ENCODE peak calls at places on chromosomes 12 and 14, in four cellular contexts. M is astrocyte, U is BJ, O is endodermal cell. T is an unnamed sample. For H3K27me3, the result is how much of the 10 kb centered on the place peaks cover.

GRCh38 chr12:110199360-110200123 is 75.4 kb downstream of the IFT81 start:
- DNase-seq in M (peak), U (no peak), O (peak), T (no peak)

GRCh38 chr12:76250256-76250655 is 98.0 kb downstream of the BBS10 start:
- DNase-seq in M (no peak), U (no peak), O (peak), T (no peak)

GRCh38 chr12:93738199-93739058 is 61.3 kb downstream of the CRADD start:
- DNase-seq in M (no peak), U (no peak), O (no peak), T (no peak)

GRCh38 chr14:90893028-90893427 is 76.8 kb upstream of the TTC7B start:
- DNase-seq in M (no peak), U (no peak), O (no peak), T (no peak)

GRCh38 chr14:20454359-20454644 is 310 bp downstream of the OSGEP start:
- DNase-seq in M (peak), U (peak), O (no peak), T (no peak)

GRCh38 chr14:92638904-92639303 is 109.5 kb downstream of the LGMN start:
- DNase-seq in M (no peak), U (no peak), O (no peak), T (no peak)

GRCh38 chr14:88695873-88696272 is 96.9 kb downstream of the EML5 start:
- DNase-seq in M (peak), U (peak), O (no peak), T (no peak)

GRCh38 chr14:64663174-64663573 is 41.0 kb upstream of the PLEKHG3 start:
- DNase-seq in M (peak), U (no peak), O (no peak), T (no peak)

GRCh38 chr14:82385043-82385442 is 851.4 kb upstream of the SEL1L start:
- DNase-seq in M (no peak), U (no peak), O (no peak), T (no peak)

GRCh38 chr14:90883782-90884181 is 67.6 kb upstream of the TTC7B start:
- DNase-seq in M (peak), U (no peak), O (no peak), T (no peak)

GRCh38 chr14:92314182-92314581 is 8.8 kb upstream of the SLC24A4 start:
- DNase-seq in M (no peak), U (no peak), O (no peak), T (no peak)

GRCh38 chr12:27297576-27297975 is 35.1 kb upstream of the BMAL2 start:
- DNase-seq in M (no peak), U (no peak), O (no peak), T (no peak)

GRCh38 chr14:106841701-106842100 is 1315.3 kb downstream of the TMEM121 start:
- DNase-seq in M (no peak), U (no peak), O (no peak), T (no peak)

GRCh38 chr14:102541771-102542170 is 32.2 kb upstream of the ANKRD9 start:
- DNase-seq in M (no peak), U (no peak), O (peak), T (no peak)

GRCh38 chr14:21521526-21521925 is 4.6 kb downstream of the SALL2 start:
- DNase-seq in M (peak), U (peak), O (no peak), T (no peak)

GRCh38 chr14:38775986-38776385 is 327.0 kb downstream of the SEC23A start:
- DNase-seq in M (no peak), U (no peak), O (no peak), T (no peak)

GRCh38 chr12:18261906-18262305 is 588 bp downstream of the PIK3C2G start:
- DNase-seq in M (no peak), U (no peak), O (no peak), T (no peak)

GRCh38 chr14:23916446-23916845 is 37.1 kb upstream of the DHRS4 start:
- DNase-seq in M (no peak), U (no peak), O (no peak), T (no peak)

GRCh38 chr12:97493729-97494128 is 31.1 kb downstream of the RMST start:
- DNase-seq in M (no peak), U (no peak), O (no peak), T (no peak)

GRCh38 chr14:99389171-99389826 is 91.4 kb downstream of the SETD3 start:
- DNase-seq in M (no peak), U (no peak), O (peak), T (peak)

GRCh38 chr12:117836999-117837736 is 131.6 kb downstream of the KSR2 start:
- DNase-seq in M (peak), U (no peak), O (peak), T (peak)

GRCh38 chr12:104736307-104736706 is 221.8 kb downstream of the SLC41A2 start:
- DNase-seq in M (peak), U (peak), O (no peak), T (peak)

GRCh38 chr12:11785722-11786121 is 136.2 kb downstream of the ETV6 start:
- DNase-seq in M (peak), U (no peak), O (no peak), T (peak)

GRCh38 chr12:32116897-32117296 is 10.2 kb downstream of the BICD1 start:
- DNase-seq in M (peak), U (no peak), O (peak), T (peak)

GRCh38 chr14:104798300-104799238 is 2.3 kb upstream of the ZBTB42 start:
- DNase-seq in M (no peak), U (no peak), O (no peak), T (no peak)

GRCh38 chr12:47753021-47754001 is 5.4 kb downstream of the RAPGEF3 start:
- DNase-seq in M (no peak), U (no peak), O (peak), T (peak)

GRCh38 chr14:24440606-24441399 is 1.8 kb downstream of the SDR39U1 start:
- DNase-seq in M (no peak), U (no peak), O (no peak), T (no peak)

GRCh38 chr14:35193161-35193560 is 70.8 kb downstream of the PRORP start:
- DNase-seq in M (no peak), U (no peak), O (no peak), T (no peak)

GRCh38 chr12:8697120-8697475 is 693 bp upstream of the RIMKLB start:
- DNase-seq in M (peak), U (no peak), O (no peak), T (no peak)

GRCh38 chr12:110565919-110566871 is 16.9 kb downstream of the PPTC7 start:
- DNase-seq in M (no peak), U (no peak), O (peak), T (no peak)

GRCh38 chr12:26831959-26832816 is 806 bp downstream of the ITPR2 start:
- DNase-seq in M (peak), U (no peak), O (peak), T (peak)

GRCh38 chr12:66803972-66804371 is 125.1 kb upstream of the GRIP1 start:
- DNase-seq in M (peak), U (no peak), O (no peak), T (no peak)

GRCh38 chr14:99260652-99261551 is 11.1 kb downstream of the BCL11B start:
- DNase-seq in M (no peak), U (no peak), O (no peak), T (no peak)

GRCh38 chr12:724194-724855 is 28.1 kb upstream of the WNK1 start:
- DNase-seq in M (no peak), U (no peak), O (peak), T (no peak)

GRCh38 chr12:52052471-52053186 is 1.4 kb downstream of the NR4A1 start:
- DNase-seq in M (no peak), U (no peak), O (no peak), T (no peak)

GRCh38 chr12:95986635-95987535 is 9.3 kb downstream of the HAL start:
- DNase-seq in M (no peak), U (no peak), O (peak), T (no peak)

DNA sequence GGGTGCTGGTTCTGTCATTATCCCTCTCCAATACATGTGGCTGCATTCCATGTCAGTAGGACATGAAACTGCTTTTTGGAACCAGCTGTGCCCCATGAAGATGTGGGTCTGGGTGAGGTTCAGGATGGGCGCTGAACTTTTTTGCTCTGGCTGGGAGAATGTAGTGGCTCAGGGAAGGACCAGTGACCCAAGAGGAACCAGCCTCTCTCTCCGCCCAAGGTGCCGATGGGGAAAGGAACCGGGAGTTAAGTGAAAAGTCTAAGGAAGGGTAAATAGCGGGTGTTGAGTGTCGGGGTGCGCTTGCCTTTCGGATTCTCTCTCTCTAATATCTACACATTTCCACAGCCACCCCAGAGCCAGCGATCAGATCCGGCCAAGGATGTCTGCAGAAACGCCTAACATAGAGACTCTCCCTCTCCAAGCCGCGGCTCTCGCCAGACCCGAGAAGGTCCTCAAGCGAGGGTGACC is 7.8 kb downstream of the ARHGEF25 start:
- DNase-seq in M (no peak), U (no peak), O (no peak), T (no peak)
- H3K27me3 ChIP-seq in M (under half), U (under half), O (half or more), T (under half)

GRCh38 chr12:57234571-57235011 is 5.1 kb downstream of the SHMT2 start:
- DNase-seq in M (no peak), U (no peak), O (no peak), T (no peak)
- H3K27me3 ChIP-seq in M (under half), U (under half), O (half or more), T (under half)

GRCh38 chr14:70180718-70181117 is 8.0 kb downstream of the SLC8A3 start:
- DNase-seq in M (no peak), U (no peak), O (no peak), T (no peak)
- H3K27me3 ChIP-seq in M (under half), U (under half), O (under half), T (under half)

DNA sequence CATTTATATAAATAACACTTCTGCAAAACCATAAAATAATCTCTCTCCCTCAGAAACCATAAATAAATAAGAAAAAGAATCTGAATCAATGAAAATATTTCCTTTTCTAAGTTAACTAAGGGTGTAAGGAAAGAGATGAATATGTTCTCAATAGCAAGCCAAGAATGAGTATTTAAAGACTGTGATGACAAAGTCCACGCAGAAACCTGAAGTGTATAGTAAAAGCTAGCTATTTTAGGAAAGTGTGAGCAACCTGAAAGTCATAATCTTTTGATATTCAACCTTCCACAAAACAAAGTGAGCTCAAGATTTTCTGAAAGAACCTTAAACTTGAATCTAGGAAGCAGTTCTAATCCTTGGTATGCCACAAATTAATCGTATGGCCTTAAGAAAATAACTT is 15.9 kb downstream of the EIF2S3B start:
- DNase-seq in M (no peak), U (no peak), O (no peak), T (no peak)
- H3K27me3 ChIP-seq in M (under half), U (under half), O (under half), T (under half)

GRCh38 chr12:108090107-108090899 is 38.8 kb upstream of the WSCD2 start:
- DNase-seq in M (no peak), U (no peak), O (peak), T (no peak)
- H3K27me3 ChIP-seq in M (under half), U (under half), O (under half), T (under half)

GRCh38 chr12:49346659-49347306 is at the start of gene DNAJC22:
- DNase-seq in M (no peak), U (no peak), O (peak), T (no peak)
- H3K27me3 ChIP-seq in M (under half), U (under half), O (half or more), T (under half)

GRCh38 chr12:132614029-132614428 is 3.6 kb upstream of the LRCOL1 start:
- DNase-seq in M (no peak), U (no peak), O (no peak), T (no peak)

GRCh38 chr12:132615579-132616066 is 3.0 kb upstream of the P2RX2 start:
- DNase-seq in M (no peak), U (no peak), O (no peak), T (no peak)

GRCh38 chr12:132617135-132617701 is 1.4 kb upstream of the P2RX2 start:
- DNase-seq in M (no peak), U (no peak), O (no peak), T (no peak)

GRCh38 chr12:132617822-132618682 is 524 bp upstream of the P2RX2 start:
- DNase-seq in M (no peak), U (no peak), O (peak), T (no peak)

DNA sequence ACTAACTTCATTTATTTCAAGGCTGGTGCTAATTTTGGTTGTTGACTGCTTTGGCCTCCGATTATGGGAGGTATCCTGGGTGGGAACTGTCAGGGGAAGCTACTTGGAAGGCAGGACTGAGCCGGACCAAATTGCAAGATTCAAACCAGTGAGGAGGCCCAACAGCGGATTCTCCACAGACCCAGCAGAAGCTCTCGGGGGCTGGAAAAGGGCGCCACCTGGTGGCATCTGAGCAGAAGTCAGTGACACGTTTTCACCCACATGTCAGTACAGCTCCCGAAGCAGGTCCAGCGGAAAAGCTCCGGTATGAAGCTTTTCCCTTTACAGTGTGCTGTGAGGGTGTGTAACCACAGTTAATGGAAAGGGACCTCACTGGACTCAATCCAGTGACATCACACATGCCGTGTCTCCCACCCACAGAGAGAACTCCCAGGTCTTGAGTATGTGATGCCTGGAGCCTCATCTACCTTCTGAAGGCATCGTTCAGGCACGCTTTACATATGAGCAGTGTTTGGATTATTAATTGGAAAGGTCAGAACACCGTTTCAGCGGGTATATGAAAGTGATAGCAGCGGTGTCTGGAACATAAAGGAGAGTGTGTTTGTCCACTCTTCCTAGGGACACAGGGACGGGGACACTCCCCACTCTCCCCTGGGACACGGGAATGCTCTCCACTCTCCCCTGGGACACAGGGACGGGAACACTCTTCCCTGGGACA is 3.6 kb upstream of the P2RX2 start:
- DNase-seq in M (peak), U (no peak), O (peak), T (peak)
- H3K27me3 ChIP-seq in M (under half), U (under half), O (half or more), T (under half)

DNA sequence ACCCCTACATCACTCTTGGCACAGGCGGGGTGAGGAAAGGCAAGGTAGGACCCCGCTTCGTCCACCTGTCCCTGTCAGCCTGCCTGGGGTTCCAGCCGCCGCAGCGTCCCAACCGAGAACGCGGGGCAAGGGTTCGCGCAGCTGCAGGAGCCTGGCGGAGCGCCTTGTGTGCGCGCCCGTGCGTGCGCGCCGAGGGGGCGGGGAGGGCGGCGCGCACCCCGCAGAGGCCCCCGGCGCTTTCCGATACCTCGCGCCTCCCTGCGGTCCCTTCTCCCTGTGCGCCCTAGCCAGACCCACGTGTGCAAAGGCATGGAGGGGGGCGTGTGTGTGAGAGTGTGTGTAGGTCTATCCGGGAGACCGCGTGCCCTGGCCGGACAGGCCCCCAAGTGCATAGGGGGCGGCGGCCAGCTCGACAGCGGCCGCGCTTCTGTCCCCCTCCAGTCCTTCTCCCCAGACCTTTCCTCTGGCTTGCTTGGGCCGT is 122.4 kb downstream of the TSPAN9 start:
- DNase-seq in M (peak), U (no peak), O (peak), T (no peak)
- H3K27me3 ChIP-seq in M (under half), U (under half), O (under half), T (under half)

GRCh38 chr12:42587564-42588307 is 1.8 kb downstream of the PRICKLE1 start:
- DNase-seq in M (no peak), U (no peak), O (peak), T (no peak)

GRCh38 chr12:42589465-42590323 is at the start of gene PRICKLE1:
- DNase-seq in M (peak), U (no peak), O (peak), T (peak)

GRCh38 chr12:42588308-42588836 is 1.2 kb downstream of the PRICKLE1 start:
- DNase-seq in M (no peak), U (no peak), O (no peak), T (no peak)

GRCh38 chr12:42590324-42590934 is 883 bp upstream of the PRICKLE1 start:
- DNase-seq in M (no peak), U (no peak), O (peak), T (peak)

GRCh38 chr12:42588981-42589464 is 523 bp downstream of the PRICKLE1 start:
- DNase-seq in M (no peak), U (no peak), O (peak), T (peak)
- H3K27me3 ChIP-seq in M (under half), U (under half), O (under half), T (under half)